ENCODE peak calls at places on chromosomes 16 and 17, in ten cellular contexts. D is activated CD4-positive, CD25-positive, alpha-beta regulatory T cell; O is uterus; A is astrocyte of the hippocampus; E is T-helper 17 cell; N is NCI-H1930; M is T-helper 2 cell; L is AML-193; B is activated B cell treated with CpG ODN at 0.5 μM for 24 hours; C is NCI-H1048. I is an unnamed sample.

GRCh38 chr17:49739662-49740271 is 24.2 kb downstream of the FAM117A start:
- DNase-seq in D (peak; percentile 96), O (peak; percentile 89), A (no peak), E (peak; percentile 95), N (no peak), M (peak; percentile 93), L (peak; percentile 99), B (peak; percentile 75), C (no peak), I (peak; percentile 80)

GRCh38 chr16:21084631-21085235 is 65.9 kb downstream of the DNAH3 start:
- DNase-seq in D (no peak), O (no peak), A (no peak), E (no peak), N (no peak), M (no peak), L (no peak), B (no peak), C (no peak), I (no peak)

GRCh38 chr16:30163538-30163937 is 19.9 kb upstream of the CORO1A start:
- DNase-seq in D (no peak), O (no peak), A (no peak), E (no peak), N (no peak), M (no peak), L (no peak), B (no peak), C (no peak), I (no peak)

GRCh38 chr17:82384051-82384729 is 12.6 kb downstream of the UTS2R start:
- DNase-seq in D (no peak), O (no peak), A (no peak), E (no peak), N (no peak), M (no peak), L (no peak), B (no peak), C (no peak), I (no peak)

GRCh38 chr16:81553080-81553813 is 108.6 kb downstream of the CMIP start:
- DNase-seq in D (no peak), O (no peak), A (peak; percentile 67), E (no peak), N (no peak), M (no peak), L (no peak), B (no peak), C (no peak), I (no peak)

GRCh38 chr16:11599579-11599978 is 12.9 kb upstream of the LITAF start:
- DNase-seq in D (no peak), O (no peak), A (no peak), E (no peak), N (no peak), M (no peak), L (no peak), B (no peak), C (no peak), I (no peak)

GRCh38 chr17:32285770-32286517 is 20.3 kb downstream of the RHBDL3 start:
- DNase-seq in D (no peak), O (no peak), A (no peak), E (no peak), N (no peak), M (no peak), L (no peak), B (no peak), C (no peak), I (no peak)

GRCh38 chr17:81253358-81254131 is 14.4 kb downstream of the NDUFAF8 start:
- DNase-seq in D (peak; percentile 37), O (peak; percentile 53), A (peak; percentile 64), E (peak; percentile 39), N (no peak), M (peak; percentile 46), L (no peak), B (peak; percentile 35), C (no peak), I (no peak)

GRCh38 chr16:19330801-19331484 is 45.4 kb downstream of the CLEC19A start:
- DNase-seq in D (no peak), O (no peak), A (peak; percentile 93), E (no peak), N (no peak), M (no peak), L (no peak), B (no peak), C (no peak), I (no peak)

GRCh38 chr16:89122322-89122831 is 28.7 kb downstream of the ACSF3 start:
- DNase-seq in D (peak; percentile 73), O (no peak), A (no peak), E (peak; percentile 44), N (no peak), M (peak; percentile 60), L (no peak), B (no peak), C (no peak), I (no peak)

GRCh38 chr16:55834044-55834443 is 1.1 kb upstream of the CES1 start:
- DNase-seq in D (no peak), O (no peak), A (no peak), E (no peak), N (no peak), M (no peak), L (no peak), B (no peak), C (no peak), I (no peak)

GRCh38 chr17:42985225-42985624 is 4.9 kb downstream of the RUNDC1 start:
- DNase-seq in D (no peak), O (no peak), A (no peak), E (no peak), N (no peak), M (no peak), L (peak; percentile 98), B (no peak), C (no peak), I (no peak)